ENCODE peak calls at places on chromosomes 12 and 14, in six cellular contexts. K is A549, E is coronary artery, J is fibroblast of the aortic adventitia, N is BJ, I is ascending aorta. O is an unnamed sample.

GRCh38 chr12:128864516-128865186 is 11.4 kb downstream of the GLT1D1 start:
- DNase-seq in N (no peak), E (no peak), I (no peak), K (no peak), J (no peak), O (no peak)

GRCh38 chr14:58738189-58738836 is 100.6 kb downstream of the DACT1 start:
- DNase-seq in E (no peak), N (peak; percentile 65), K (peak; percentile 50), J (peak; percentile 83), I (no peak), O (peak; percentile 77)

GRCh38 chr14:30283822-30284446 is 275.0 kb upstream of the G2E3 start:
- DNase-seq in N (no peak), J (peak; percentile 67), E (no peak), K (peak; percentile 50), I (no peak), O (peak; percentile 25)

GRCh38 chr14:78612666-78613065 is 442.5 kb downstream of the NRXN3 start:
- DNase-seq in J (peak; percentile 63), E (no peak), K (no peak), I (no peak), N (no peak), O (no peak)

GRCh38 chr12:25830456-25830855 is 128.0 kb upstream of the RASSF8 start:
- DNase-seq in E (no peak), N (peak; percentile 99), I (no peak), J (no peak), K (no peak), O (peak; percentile 90)

GRCh38 chr14:25090716-25091454 is 40.9 kb upstream of the STXBP6 start:
- DNase-seq in J (peak; percentile 52), K (peak; percentile 13), E (no peak), I (no peak), N (peak; percentile 35), O (peak; percentile 44)

GRCh38 chr12:81257952-81258551 is 180.2 kb downstream of the ACSS3 start:
- DNase-seq in J (peak; percentile 68), K (peak; percentile 51), E (no peak), N (peak; percentile 18), I (no peak), O (peak; percentile 20)

GRCh38 chr12:1870086-1870485 is 48.4 kb downstream of the CACNA2D4 start:
- DNase-seq in N (no peak), K (no peak), E (peak; percentile 28), J (no peak), I (no peak), O (no peak)

GRCh38 chr14:51094282-51094821 is 553 bp downstream of the TRIM9 start:
- DNase-seq in J (no peak), K (peak; percentile 46), E (no peak), I (no peak), N (no peak), O (no peak)

GRCh38 chr14:73776194-73776537 is 62.0 kb upstream of the PNMA1 start:
- DNase-seq in E (no peak), J (peak; percentile 68), K (no peak), I (no peak), N (no peak), O (no peak)
- H3K4me3 ChIP-seq in E (no peak overlapping the region), J (no peak overlapping the region), K (no peak overlapping the region), I (no peak overlapping the region), N (no peak overlapping the region), O (no peak overlapping the region)

GRCh38 chr14:100078216-100078780 is 13.1 kb downstream of the EVL start:
- DNase-seq in K (no peak), N (no peak), I (no peak), E (no peak), J (no peak), O (no peak)

GRCh38 chr14:100074431-100075100 is 9.3 kb downstream of the EVL start:
- DNase-seq in I (no peak), N (no peak), E (no peak), J (no peak), K (no peak), O (no peak)

GRCh38 chr14:100077441-100077840 is 12.2 kb downstream of the EVL start:
- DNase-seq in N (no peak), I (no peak), J (no peak), K (no peak), E (no peak), O (no peak)

GRCh38 chr14:100076630-100077029 is 11.4 kb downstream of the EVL start:
- DNase-seq in J (peak; percentile 89), E (no peak), I (peak; percentile 72), N (peak; percentile 37), K (no peak), O (peak; percentile 54)

GRCh38 chr14:100076133-100076532 is 10.9 kb downstream of the EVL start:
- DNase-seq in J (peak; percentile 27), N (no peak), E (no peak), K (peak; percentile 45), I (peak; percentile 77), O (no peak)
- TF ChIP-seq CTCF in J (peak; percentile 38), N (peak; percentile 41), E (no peak), K (no peak), I (no peak), O (peak; percentile 34)

GRCh38 chr14:100824156-100824555 is 1.8 kb upstream of the MEG3 start:
- DNase-seq in J (peak; percentile 38), E (no peak), K (no peak), I (no peak), N (no peak), O (no peak)

GRCh38 chr14:100823488-100823887 is 2.4 kb upstream of the MEG3 start:
- DNase-seq in I (no peak), J (no peak), K (no peak), N (no peak), E (no peak), O (peak; percentile 19)

GRCh38 chr14:100826371-100827139 is 637 bp downstream of the MEG3 start:
- DNase-seq in K (no peak), J (no peak), E (no peak), I (no peak), N (no peak), O (no peak)

GRCh38 chr14:100825691-100826331 is at the start of gene MEG3:
- DNase-seq in N (peak; percentile 22), K (peak; percentile 51), I (no peak), J (peak; percentile 91), E (no peak), O (peak; percentile 51)

GRCh38 chr14:100824946-100825690 is 800 bp upstream of the MEG3 start:
- DNase-seq in E (no peak), N (no peak), K (no peak), I (no peak), J (peak; percentile 9), O (no peak)
- H3K4me3 ChIP-seq in E (peak overlapping the region; percentile 65), N (peak overlapping the region; percentile 82), K (no peak overlapping the region), I (peak overlapping the region; percentile 61), J (peak overlapping the region; percentile 66), O (peak overlapping the region; percentile 58)

GRCh38 chr12:79223210-79223609 is 358.6 kb downstream of the SYT1 start:
- DNase-seq in J (no peak), K (no peak), I (no peak), N (no peak), E (no peak), O (no peak)

DNA sequence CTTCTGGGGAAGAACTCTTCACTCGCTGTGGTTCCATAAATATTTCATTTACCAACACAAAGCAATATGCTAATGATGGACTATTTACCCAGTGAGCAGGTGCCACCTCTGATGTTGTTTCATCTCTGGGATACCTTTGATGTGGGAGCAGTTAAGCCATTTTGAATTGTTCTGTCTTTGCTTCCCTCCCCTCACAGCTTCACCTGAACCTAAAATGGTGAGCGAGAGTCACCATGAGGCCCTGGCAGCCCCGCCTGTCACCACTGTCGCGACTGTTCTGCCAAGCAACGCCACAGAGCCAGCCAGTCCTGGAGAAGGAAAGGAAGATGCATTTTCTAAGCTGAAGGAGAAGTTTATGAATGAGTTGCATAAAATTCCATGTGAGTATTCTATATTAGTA is 352.7 kb downstream of the SYT1 start:
- DNase-seq in E (no peak), K (no peak), I (no peak), J (no peak), N (no peak), O (no peak)
- TF ChIP-seq CTCF in E (no peak), K (no peak), I (no peak), J (no peak), N (no peak), O (no peak)

GRCh38 chr12:64194333-64195149 is 27.6 kb downstream of the KICS2 start:
- DNase-seq in K (no peak), J (peak; percentile 71), E (no peak), N (no peak), I (no peak), O (no peak)

GRCh38 chr12:64193931-64194330 is 28.2 kb downstream of the KICS2 start:
- DNase-seq in K (no peak), J (no peak), I (no peak), E (no peak), N (no peak), O (no peak)

GRCh38 chr12:64192644-64193043 is 29.5 kb downstream of the KICS2 start:
- DNase-seq in I (no peak), J (no peak), N (no peak), E (no peak), K (no peak), O (no peak)

GRCh38 chr12:64190140-64190539 is 32.0 kb downstream of the KICS2 start:
- DNase-seq in N (no peak), K (no peak), E (no peak), J (no peak), I (no peak), O (no peak)

GRCh38 chr12:64193045-64193444 is 29.1 kb downstream of the KICS2 start:
- DNase-seq in N (no peak), J (no peak), K (no peak), I (no peak), E (no peak), O (no peak)
- H3K4me3 ChIP-seq in N (no peak overlapping the region), J (no peak overlapping the region), K (no peak overlapping the region), I (no peak overlapping the region), E (no peak overlapping the region), O (no peak overlapping the region)

GRCh38 chr14:31421200-31421599 is 850 bp upstream of the HEATR5A start:
- DNase-seq in K (no peak), J (no peak), E (no peak), I (no peak), N (no peak), O (no peak)

GRCh38 chr14:31418440-31418839 is 1.9 kb downstream of the HEATR5A start:
- DNase-seq in K (no peak), I (no peak), E (no peak), J (no peak), N (no peak), O (no peak)

GRCh38 chr14:31419179-31420012 is 954 bp downstream of the HEATR5A start:
- DNase-seq in N (no peak), K (no peak), I (no peak), E (no peak), J (peak; percentile 52), O (no peak)

GRCh38 chr14:31420013-31420318 is 384 bp downstream of the HEATR5A start:
- DNase-seq in K (peak; percentile 52), E (peak; percentile 86), I (peak; percentile 76), J (no peak), N (no peak), O (no peak)

GRCh38 chr14:31420319-31421081 is at the start of gene HEATR5A:
- DNase-seq in N (peak; percentile 66), J (peak; percentile 93), E (peak; percentile 95), I (peak; percentile 96), K (peak; percentile 94), O (peak; percentile 65)
- TF ChIP-seq CTCF in N (peak; percentile 40), J (peak; percentile 21), E (no peak), I (peak; percentile 23), K (no peak), O (no peak)